ENCODE peak calls at places on chromosomes 11 and 22, in ten cellular contexts. Y is astrocyte; H is WTC11; Q is Caco-2; N is fibroblast of the conjunctiva; T is stimulated activated CD4-positive, alpha-beta T cell treated with anti-CD3 and anti-CD28 coated beads, Interleukin-4, amount 100 ng/mL, for 48 hours; D is amygdala; B is sigmoid colon; V is stimulated activated CD8-positive, alpha-beta memory T cell treated with anti-CD3 and anti-CD28 coated beads, Interleukin-7, amount 100 ng/mL, for 48 hours; U is lower leg skin. C is an unnamed sample.

GRCh38 chr11:116348226-116348625 is 424.6 kb downstream of the BUD13 start:
- DNase-seq in Y (no peak), H (no peak), Q (no peak), N (no peak), T (no peak), D (no peak), B (no peak), V (no peak), U (no peak), C (no peak)

GRCh38 chr11:105179542-105180278 is 40.1 kb upstream of the CARD18 start:
- DNase-seq in Y (peak; percentile 4), H (no peak), Q (no peak), N (no peak), T (no peak), D (no peak), B (no peak), V (no peak), U (no peak), C (no peak)

GRCh38 chr11:69922015-69922595 is 102.9 kb upstream of the FGF3 start:
- DNase-seq in Y (no peak), H (peak; percentile 19), Q (peak; percentile 49), N (no peak), T (no peak), D (no peak), B (no peak), V (no peak), U (peak; percentile 75), C (no peak)

GRCh38 chr11:105466582-105467228 is 143.2 kb upstream of the GRIA4 start:
- DNase-seq in Y (peak; percentile 58), H (no peak), Q (no peak), N (peak; percentile 43), T (no peak), D (no peak), B (no peak), V (no peak), U (no peak), C (peak; percentile 72)

GRCh38 chr11:47819743-47820142 is 28.4 kb downstream of the NUP160 start:
- DNase-seq in Y (no peak), H (no peak), Q (no peak), N (no peak), T (no peak), D (no peak), B (no peak), V (no peak), U (no peak), C (no peak)

GRCh38 chr11:119506436-119506835 is 83.5 kb upstream of the THY1 start:
- DNase-seq in Y (no peak), H (no peak), Q (no peak), N (no peak), T (no peak), D (no peak), B (no peak), V (no peak), U (no peak), C (no peak)

GRCh38 chr22:49321477-49322055 is 506.1 kb downstream of the BRD1 start:
- DNase-seq in Y (no peak), H (no peak), Q (no peak), N (no peak), T (no peak), D (no peak), B (no peak), V (no peak), U (peak; percentile 78), C (no peak)

GRCh38 chr22:30196141-30196866 is 50.3 kb downstream of the LIF start:
- DNase-seq in Y (peak; percentile 100), H (peak; percentile 62), Q (peak; percentile 84), N (peak; percentile 98), T (peak; percentile 31), D (no peak), B (peak; percentile 92), V (peak; percentile 37), U (peak; percentile 94), C (peak; percentile 92)

GRCh38 chr11:19519344-19519743 is 193.3 kb upstream of the NAV2 start:
- DNase-seq in Y (no peak), H (no peak), Q (no peak), N (no peak), T (no peak), D (no peak), B (no peak), V (no peak), U (no peak), C (no peak)

GRCh38 chr11:75718406-75719088 is 909 bp downstream of the MOGAT2 start:
- DNase-seq in Y (no peak), H (no peak), Q (no peak), N (no peak), T (no peak), D (no peak), B (no peak), V (no peak), U (peak; percentile 59), C (no peak)

GRCh38 chr22:37420656-37421467 is 6.4 kb downstream of the ELFN2 start:
- DNase-seq in Y (peak; percentile 32), H (no peak), Q (no peak), N (no peak), T (no peak), D (no peak), B (no peak), V (no peak), U (no peak), C (no peak)

GRCh38 chr22:42294034-42294985 is 23.9 kb upstream of the TCF20 start:
- DNase-seq in Y (peak; percentile 12), H (peak; percentile 89), Q (peak; percentile 78), N (no peak), T (no peak), D (no peak), B (no peak), V (no peak), U (no peak), C (no peak)

GRCh38 chr22:42930810-42931420 is 73.8 kb upstream of the ARFGAP3 start:
- DNase-seq in Y (peak; percentile 39), H (no peak), Q (no peak), N (no peak), T (no peak), D (no peak), B (no peak), V (no peak), U (no peak), C (no peak)

GRCh38 chr11:76266269-76266668 is 60.0 kb upstream of the WNT11 start:
- DNase-seq in Y (peak; percentile 78), H (no peak), Q (peak; percentile 49), N (peak; percentile 52), T (no peak), D (no peak), B (peak; percentile 74), V (no peak), U (peak; percentile 91), C (no peak)

GRCh38 chr11:8863838-8864237 is 47.2 kb upstream of the AKIP1 start:
- DNase-seq in Y (peak; percentile 70), H (no peak), Q (no peak), N (peak; percentile 63), T (no peak), D (no peak), B (no peak), V (no peak), U (no peak), C (no peak)